ENCODE peak calls at places on chromosomes 3 and 15, in ten cellular contexts. S, W, I, O, K, X, U, C, H and N are unnamed samples.

GRCh38 chr3:134126153-134126552 is 96.4 kb upstream of the SLCO2A1 start:
- DNase-seq in S (peak; percentile 25), W (no peak), I (no peak), O (no peak), K (no peak), X (peak; percentile 29), U (no peak), C (no peak), H (peak; percentile 7), N (no peak)

GRCh38 chr15:67808821-67809220 is 16.5 kb upstream of the SKOR1 start:
- DNase-seq in S (no peak), W (no peak), I (no peak), O (no peak), K (no peak), X (no peak), U (no peak), C (no peak), H (no peak), N (no peak)

GRCh38 chr15:73965094-73965729 is 26.9 kb downstream of the STOML1 start:
- DNase-seq in S (peak; percentile 27), W (no peak), I (no peak), O (no peak), K (no peak), X (no peak), U (no peak), C (no peak), H (no peak), N (peak; percentile 56)

GRCh38 chr3:72334681-72335457 is 513.4 kb downstream of the SHQ1 start:
- DNase-seq in S (no peak), W (no peak), I (no peak), O (no peak), K (no peak), X (no peak), U (no peak), C (no peak), H (no peak), N (peak; percentile 34)

GRCh38 chr15:23648920-23649515 is 1.4 kb upstream of the MAGEL2 start:
- DNase-seq in S (peak; percentile 33), W (peak; percentile 16), I (no peak), O (no peak), K (no peak), X (peak; percentile 41), U (peak; percentile 40), C (no peak), H (peak; percentile 12), N (no peak)

GRCh38 chr3:178421069-178421468 is 115.2 kb upstream of the KCNMB2 start:
- DNase-seq in S (no peak), W (no peak), I (no peak), O (no peak), K (no peak), X (no peak), U (no peak), C (no peak), H (no peak), N (no peak)

GRCh38 chr3:45154641-45155147 is 8.5 kb upstream of the CDCP1 start:
- DNase-seq in S (peak; percentile 92), W (no peak), I (no peak), O (no peak), K (no peak), X (peak; percentile 93), U (no peak), C (no peak), H (no peak), N (peak; percentile 87)

GRCh38 chr3:155334897-155335883 is 41.7 kb upstream of the STRIT1 start:
- DNase-seq in S (no peak), W (no peak), I (no peak), O (no peak), K (no peak), X (no peak), U (no peak), C (no peak), H (peak; percentile 76), N (no peak)

GRCh38 chr3:146308222-146308621 is 57.3 kb upstream of the PLSCR4 start:
- DNase-seq in S (peak; percentile 92), W (no peak), I (peak; percentile 30), O (no peak), K (peak; percentile 47), X (peak; percentile 81), U (no peak), C (no peak), H (no peak), N (no peak)

GRCh38 chr15:70202756-70203155 is 105.0 kb upstream of the TLE3 start:
- DNase-seq in S (peak; percentile 23), W (no peak), I (no peak), O (no peak), K (no peak), X (no peak), U (no peak), C (no peak), H (no peak), N (no peak)

GRCh38 chr3:172201136-172201989 is 162.0 kb downstream of the FNDC3B start:
- DNase-seq in S (peak; percentile 98), W (no peak), I (peak; percentile 86), O (peak; percentile 53), K (peak; percentile 96), X (no peak), U (peak; percentile 74), C (peak; percentile 77), H (peak; percentile 45), N (no peak)

GRCh38 chr3:159634414-159634813 is 354.2 kb upstream of the IL12A start:
- DNase-seq in S (peak; percentile 14), W (no peak), I (no peak), O (no peak), K (no peak), X (peak; percentile 77), U (no peak), C (no peak), H (no peak), N (no peak)

GRCh38 chr3:51024765-51025681 is 350.3 kb downstream of the DOCK3 start:
- DNase-seq in S (no peak), W (no peak), I (no peak), O (no peak), K (no peak), X (no peak), U (peak; percentile 60), C (no peak), H (peak; percentile 31), N (no peak)

GRCh38 chr3:181689546-181689945 is 22.2 kb upstream of the SOX2 start:
- DNase-seq in S (no peak), W (no peak), I (no peak), O (no peak), K (no peak), X (no peak), U (no peak), C (no peak), H (no peak), N (no peak)

GRCh38 chr3:181687190-181687589 is 24.5 kb upstream of the SOX2 start:
- DNase-seq in S (no peak), W (no peak), I (no peak), O (no peak), K (no peak), X (no peak), U (no peak), C (no peak), H (no peak), N (no peak)

GRCh38 chr3:181687738-181688137 is 24.0 kb upstream of the SOX2 start:
- DNase-seq in S (no peak), W (no peak), I (no peak), O (no peak), K (no peak), X (no peak), U (no peak), C (no peak), H (no peak), N (no peak)

DNA sequence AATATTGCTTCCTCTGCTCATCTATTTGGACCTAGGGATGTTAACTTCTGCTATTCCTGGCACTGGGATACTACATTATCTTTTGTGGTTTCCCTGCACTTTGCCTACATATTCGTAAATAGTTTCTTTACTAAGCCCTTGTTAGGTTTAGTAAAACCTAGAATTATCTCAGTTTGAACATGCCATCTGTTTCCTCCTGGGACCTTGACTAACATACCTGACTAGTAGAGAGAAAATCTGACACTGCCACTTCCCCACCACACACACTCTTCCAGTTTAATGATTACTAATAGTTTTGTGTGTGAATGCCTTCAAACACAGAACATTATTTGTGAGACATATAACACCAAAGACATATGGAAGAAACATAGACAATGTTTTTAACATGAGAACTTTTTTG is 28.2 kb upstream of the SOX2 start:
- DNase-seq in S (no peak), W (no peak), I (no peak), O (no peak), K (no peak), X (no peak), U (no peak), C (no peak), H (no peak), N (no peak)
- H3K4me3 ChIP-seq in S (no peak overlapping the region), W (no peak overlapping the region), I (no peak overlapping the region), O (no peak overlapping the region), K (no peak overlapping the region), X (no peak overlapping the region), U (no peak overlapping the region), C (no peak overlapping the region), H (no peak overlapping the region), N (no peak overlapping the region)

DNA sequence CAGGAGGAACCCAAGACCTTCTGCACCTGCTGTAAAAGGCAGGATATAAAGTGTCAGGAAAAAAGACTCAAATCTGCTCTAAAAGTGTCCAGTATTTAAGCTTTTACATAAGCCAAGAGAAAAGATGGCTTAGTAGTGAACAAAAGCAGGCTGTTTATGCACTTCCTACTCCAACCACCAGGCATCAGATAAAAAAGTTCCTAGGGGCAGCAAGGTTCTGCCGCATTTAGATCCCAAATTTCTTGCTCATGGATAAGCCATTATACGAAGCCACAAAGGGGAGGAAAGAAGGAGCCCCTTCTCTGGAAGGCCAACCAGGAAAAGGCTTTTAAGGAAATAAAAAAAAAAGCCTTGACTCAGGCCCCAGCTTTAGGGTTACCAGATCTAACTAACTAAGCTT is 10.6 kb upstream of the SLC9C1 start:
- DNase-seq in S (peak; percentile 49), W (no peak), I (no peak), O (no peak), K (no peak), X (no peak), U (no peak), C (no peak), H (no peak), N (no peak)
- H3K4me3 ChIP-seq in S (peak overlapping the region; percentile 72), W (no peak overlapping the region), I (no peak overlapping the region), O (peak overlapping the region; percentile 56), K (no peak overlapping the region), X (no peak overlapping the region), U (no peak overlapping the region), C (peak overlapping the region; percentile 63), H (no peak overlapping the region), N (no peak overlapping the region)

GRCh38 chr3:168885028-168885427 is 778.5 kb downstream of the MECOM start:
- DNase-seq in S (peak; percentile 75), W (no peak), I (peak; percentile 6), O (no peak), K (peak; percentile 51), X (peak; percentile 96), U (no peak), C (no peak), H (no peak), N (no peak)
- H3K4me3 ChIP-seq in S (peak overlapping the region; percentile 15), W (no peak overlapping the region), I (no peak overlapping the region), O (no peak overlapping the region), K (no peak overlapping the region), X (peak overlapping the region; percentile 51), U (no peak overlapping the region), C (no peak overlapping the region), H (no peak overlapping the region), N (no peak overlapping the region)

DNA sequence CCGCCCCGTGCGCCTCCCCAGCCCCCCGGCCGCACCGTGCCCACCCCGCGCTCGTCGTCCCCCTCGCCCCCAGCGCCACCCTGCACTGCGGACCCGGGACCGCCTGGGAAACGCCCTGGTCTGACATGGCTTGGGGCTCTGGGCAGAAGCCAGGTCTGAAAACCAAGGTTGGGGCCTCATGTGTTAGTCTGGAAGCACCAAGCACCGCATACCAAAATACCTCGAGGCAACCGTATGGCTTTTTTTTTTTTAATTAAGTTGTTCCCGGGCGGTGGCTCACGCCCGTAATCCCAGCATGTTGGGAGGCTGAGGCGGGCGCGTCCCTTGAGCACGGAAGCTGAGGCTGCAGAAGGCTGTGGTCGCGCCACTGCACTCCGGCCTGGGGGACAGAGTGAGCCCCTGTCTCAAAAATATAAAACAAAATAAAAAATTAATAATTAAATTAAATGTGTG is 91.5 kb upstream of the CHD2 start:
- DNase-seq in S (peak; percentile 80), W (no peak), I (no peak), O (no peak), K (no peak), X (peak; percentile 53), U (no peak), C (peak; percentile 63), H (peak; percentile 51), N (no peak)
- H3K4me3 ChIP-seq in S (peak overlapping the region; percentile 74), W (peak overlapping the region; percentile 53), I (peak overlapping the region; percentile 7), O (peak overlapping the region; percentile 64), K (peak overlapping the region; percentile 6), X (peak overlapping the region; percentile 62), U (peak overlapping the region; percentile 29), C (peak overlapping the region; percentile 67), H (peak overlapping the region; percentile 38), N (peak overlapping the region; percentile 39)